ENCODE peak calls at places on chromosomes 16 and 17, in six cellular contexts. T, N, Q, Z, S and D are unnamed samples.

GRCh38 chr16:28981517-28981916 is 3.3 kb upstream of the LAT start:
- DNase-seq in T (no peak), N (peak; percentile 29), S (no peak), Q (no peak), Z (peak; percentile 71), D (no peak)

GRCh38 chr16:17885659-17886200 is 415.0 kb upstream of the XYLT1 start:
- DNase-seq in T (no peak), S (no peak), Q (no peak), Z (no peak), N (no peak), D (no peak)

GRCh38 chr17:10121971-10122707 is 76.3 kb downstream of the GAS7 start:
- DNase-seq in T (peak; percentile 68), N (no peak), Z (no peak), S (no peak), Q (no peak), D (no peak)

GRCh38 chr16:63613701-63614100 is 1508.2 kb downstream of the CDH11 start:
- DNase-seq in Z (no peak), S (peak; percentile 59), N (peak; percentile 44), Q (no peak), T (no peak), D (peak; percentile 47)

GRCh38 chr17:8324913-8325312 is 14.7 kb upstream of the ODF4 start:
- DNase-seq in N (no peak), Z (no peak), T (no peak), Q (no peak), S (no peak), D (no peak)

GRCh38 chr16:67951485-67951884 is 7.6 kb upstream of the LCAT start:
- DNase-seq in T (peak; percentile 77), S (no peak), Z (no peak), Q (no peak), N (no peak), D (no peak)

GRCh38 chr17:324151-324571 is 28.4 kb downstream of the RPH3AL start:
- DNase-seq in T (no peak), N (no peak), S (no peak), Q (no peak), Z (no peak), D (no peak)

GRCh38 chr16:50697881-50698767 is 4.7 kb downstream of the NOD2 start:
- DNase-seq in N (peak; percentile 65), S (peak; percentile 46), Z (no peak), Q (no peak), T (no peak), D (no peak)

GRCh38 chr16:19898924-19899604 is 14.4 kb upstream of the GPRC5B start:
- DNase-seq in Q (peak; percentile 62), N (peak; percentile 72), T (no peak), S (peak; percentile 47), Z (peak; percentile 60), D (no peak)

GRCh38 chr16:81711609-81712329 is 67.3 kb upstream of the PLCG2 start:
- DNase-seq in T (peak; percentile 8), Q (no peak), N (peak; percentile 94), S (peak; percentile 98), Z (no peak), D (peak; percentile 68)

GRCh38 chr16:87465306-87465705 is 27.5 kb downstream of the ZCCHC14 start:
- DNase-seq in Z (peak; percentile 71), N (peak; percentile 87), T (peak; percentile 71), Q (peak; percentile 80), S (peak; percentile 84), D (peak; percentile 61)

GRCh38 chr17:18139949-18140348 is 31.4 kb downstream of the MYO15A start:
- DNase-seq in N (peak; percentile 33), T (no peak), Z (peak; percentile 48), Q (no peak), S (no peak), D (no peak)

GRCh38 chr16:68287276-68288251 is 23.2 kb downstream of the SLC7A6OS start:
- DNase-seq in Z (no peak), Q (peak; percentile 62), T (peak; percentile 80), S (peak; percentile 73), N (peak; percentile 93), D (no peak)

GRCh38 chr16:49739381-49739780 is 116.5 kb downstream of the ZNF423 start:
- DNase-seq in Q (no peak), Z (peak; percentile 40), N (no peak), S (no peak), T (no peak), D (no peak)

GRCh38 chr17:7034955-7035590 is 742 bp upstream of the SLC16A13 start:
- DNase-seq in S (no peak), Q (peak; percentile 74), Z (no peak), N (no peak), T (no peak), D (no peak)

GRCh38 chr17:33689725-33690124 is 396.6 kb upstream of the ASIC2 start:
- DNase-seq in T (no peak), Q (no peak), S (no peak), N (no peak), Z (no peak), D (no peak)
- TF ChIP-seq CTCF in T (no peak), Q (no peak), S (no peak), N (no peak), Z (peak; percentile 31), D (no peak)

DNA sequence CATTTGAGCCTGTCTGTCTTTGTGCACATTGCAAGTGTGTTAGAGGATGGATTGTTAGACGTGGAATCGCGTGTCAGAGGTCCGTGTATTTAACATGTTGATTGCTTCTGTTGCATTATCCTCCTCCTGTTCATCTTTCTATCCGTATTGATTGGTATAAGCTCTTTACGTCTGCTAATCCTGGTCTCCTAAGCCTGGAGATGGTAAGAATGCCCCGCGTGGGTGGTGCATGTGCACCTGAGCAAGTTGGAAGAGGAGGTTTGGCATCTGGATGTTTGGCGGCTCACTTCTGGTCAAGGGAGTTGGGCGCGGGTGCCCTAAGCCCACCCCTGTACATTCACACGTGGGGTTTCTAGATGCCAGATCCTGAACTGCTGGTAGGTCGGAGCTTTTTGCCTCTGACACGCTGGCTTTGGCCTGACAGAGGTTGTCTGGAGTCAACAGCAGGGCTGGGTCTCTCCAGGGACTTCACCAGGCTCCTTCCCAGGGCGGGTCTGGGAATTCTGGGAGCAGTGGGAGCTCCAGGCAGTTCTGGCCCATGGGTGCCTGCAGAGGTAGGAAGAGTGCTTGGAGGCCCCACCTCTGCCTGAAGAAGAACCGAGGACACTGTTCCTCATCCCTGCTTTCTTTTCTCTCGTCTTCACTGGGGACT is 107.3 kb downstream of the OR1D5 start:
- DNase-seq in N (no peak), S (no peak), Q (no peak), T (no peak), Z (no peak), D (no peak)
- TF ChIP-seq CTCF in N (no peak), S (no peak), Q (no peak), T (no peak), Z (no peak), D (no peak)

GRCh38 chr16:745739-746138 is 4.9 kb upstream of the CIAO3 start:
- DNase-seq in Z (peak; percentile 77), S (no peak), N (no peak), Q (no peak), T (no peak), D (no peak)
- TF ChIP-seq CTCF in Z (peak; percentile 67), S (peak; percentile 39), N (peak; percentile 20), Q (no peak), T (no peak), D (peak; percentile 88)

GRCh38 chr17:22694362-22695227 is 1002.3 kb downstream of the KCNJ18 start:
- DNase-seq in T (no peak), Q (no peak), S (no peak), N (no peak), Z (peak; percentile 71), D (no peak)
- TF ChIP-seq CTCF in T (no peak), Q (no peak), S (peak; percentile 22), N (peak; percentile 3), Z (peak; percentile 78), D (no peak)

DNA sequence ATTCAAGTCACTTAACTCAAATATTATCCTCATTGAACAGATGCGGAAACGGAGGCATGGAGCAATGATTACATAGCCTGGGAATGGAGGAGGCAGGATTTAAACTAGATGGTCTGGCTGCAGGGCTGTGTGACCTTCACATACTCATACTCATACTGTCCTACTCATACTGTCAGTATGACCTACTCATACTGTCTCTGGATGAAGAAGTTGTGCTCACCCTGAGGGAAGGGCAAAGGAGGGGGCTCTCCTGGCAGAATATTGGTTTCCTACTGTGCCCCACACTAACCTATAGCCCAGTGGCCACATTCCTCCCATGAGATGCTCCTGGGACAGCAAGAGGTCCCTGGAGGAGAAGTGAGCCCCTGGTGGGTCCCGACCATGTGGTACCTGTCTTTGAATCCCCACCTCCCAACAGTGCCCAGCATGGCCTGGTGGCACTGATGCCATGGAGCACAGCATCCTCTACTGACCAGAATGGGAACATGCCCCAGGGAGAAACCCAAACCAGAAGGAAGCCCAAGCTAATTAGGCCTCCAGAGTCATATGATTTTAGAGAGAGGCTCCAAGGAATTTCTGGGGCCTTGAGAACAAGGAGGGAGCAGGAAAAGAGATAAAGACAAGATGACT is 197.3 kb upstream of the SDK2 start:
- DNase-seq in T (no peak), S (no peak), N (no peak), Q (no peak), Z (no peak), D (no peak)
- TF ChIP-seq CTCF in T (peak; percentile 69), S (peak; percentile 39), N (no peak), Q (peak; percentile 42), Z (peak; percentile 19), D (peak; percentile 41)

GRCh38 chr17:58229384-58229783 is 9.0 kb upstream of the LPO start:
- DNase-seq in Q (no peak), N (no peak), T (no peak), S (no peak), Z (no peak), D (no peak)
- TF ChIP-seq CTCF in Q (no peak), N (no peak), T (no peak), S (no peak), Z (no peak), D (no peak)

GRCh38 chr17:56000411-56000810 is 152.9 kb upstream of the ANKFN1 start:
- DNase-seq in T (no peak), Z (no peak), Q (no peak), N (no peak), S (no peak), D (no peak)

GRCh38 chr17:55996826-55997225 is 156.4 kb upstream of the ANKFN1 start:
- DNase-seq in Z (no peak), N (no peak), Q (no peak), T (no peak), S (no peak), D (no peak)
- TF ChIP-seq CTCF in Z (no peak), N (no peak), Q (peak; percentile 6), T (no peak), S (no peak), D (no peak)